ENCODE peak calls at places on chromosome 14, in four cellular contexts. H is HepG2, A is GM12878, O is SK-N-SH. N is an unnamed sample.

GRCh38 chr14:98926151-98926550 is 345.8 kb downstream of the BCL11B start:
- DNase-seq in H (no peak), O (no peak), A (no peak), N (no peak)

GRCh38 chr14:54606631-54607133 is 39.8 kb downstream of the SAMD4A start:
- DNase-seq in O (no peak), A (no peak), H (no peak), N (no peak)

GRCh38 chr14:68693926-68694325 is 98.9 kb downstream of the ZFP36L1 start:
- DNase-seq in A (no peak), O (no peak), H (no peak), N (no peak)

GRCh38 chr14:66380143-66380542 is 106.0 kb upstream of the CCDC196 start:
- DNase-seq in A (no peak), H (no peak), O (no peak), N (no peak)

GRCh38 chr14:92568621-92569479 is 55.3 kb downstream of the RIN3 start:
- DNase-seq in H (no peak), O (peak; percentile 32), A (peak; percentile 76), N (no peak)

GRCh38 chr14:96238676-96239075 is 17.3 kb upstream of the BDKRB1 start:
- DNase-seq in A (no peak), O (no peak), H (no peak), N (no peak)

GRCh38 chr14:76126066-76126465 is 25.7 kb upstream of the GPATCH2L start:
- DNase-seq in H (no peak), O (no peak), A (no peak), N (no peak)

GRCh38 chr14:36279306-36280244 is 40.9 kb downstream of the MBIP start:
- DNase-seq in H (no peak), O (no peak), A (no peak), N (no peak)

GRCh38 chr14:53109028-53109687 is 44.0 kb downstream of the DDHD1 start:
- DNase-seq in H (no peak), A (peak; percentile 82), O (no peak), N (no peak)

GRCh38 chr14:101116486-101117130 is 213.1 kb upstream of the RTL1 start:
- DNase-seq in A (no peak), H (no peak), O (no peak), N (no peak)

GRCh38 chr14:20611277-20611676 is 20.1 kb upstream of the RNASE12 start:
- DNase-seq in A (no peak), O (no peak), H (no peak), N (no peak)

GRCh38 chr14:20608383-20609095 is 17.4 kb upstream of the RNASE12 start:
- DNase-seq in A (no peak), O (no peak), H (no peak), N (no peak)

GRCh38 chr14:20612403-20612802 is 21.2 kb upstream of the RNASE12 start:
- DNase-seq in H (no peak), A (no peak), O (no peak), N (no peak)

GRCh38 chr14:20609215-20610001 is 18.2 kb upstream of the RNASE12 start:
- DNase-seq in H (peak; percentile 96), A (peak; percentile 89), O (peak; percentile 75), N (no peak)

DNA sequence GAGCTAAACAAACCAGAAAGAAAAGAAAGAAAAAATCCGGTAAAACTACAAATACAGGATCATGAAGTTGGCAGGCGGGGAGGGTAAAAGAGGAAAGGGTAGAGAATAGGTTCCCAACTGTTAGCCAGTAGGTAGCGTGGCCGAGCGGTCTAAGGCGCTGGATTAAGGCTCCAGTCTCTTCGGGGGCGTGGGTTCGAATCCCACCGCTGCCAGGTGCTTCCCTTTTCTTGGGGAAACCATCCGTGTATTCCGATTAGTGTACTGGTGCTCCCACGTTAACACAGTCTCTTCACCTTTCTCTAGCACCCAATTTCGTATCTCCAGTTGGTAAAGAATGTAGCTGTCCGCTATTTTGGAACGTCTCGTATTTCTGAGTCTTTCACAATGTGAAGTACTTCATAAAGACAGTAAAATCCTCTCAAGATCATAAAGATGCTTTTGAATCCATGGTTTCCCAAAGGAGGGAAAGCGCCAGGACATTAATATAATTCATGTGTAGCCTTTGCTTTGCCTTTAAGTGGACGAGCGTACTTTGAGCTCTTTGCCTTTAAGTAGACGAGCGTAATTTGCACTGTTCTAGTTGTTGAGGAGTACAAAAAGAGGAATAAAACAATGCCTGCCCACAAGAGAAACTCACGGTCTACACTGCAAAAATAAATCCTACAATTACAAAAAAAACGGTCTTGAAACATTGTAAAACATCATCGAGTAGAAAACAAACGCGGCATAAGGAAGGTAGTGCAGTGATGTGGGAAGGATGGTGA is 19.0 kb upstream of the RNASE12 start:
- DNase-seq in A (no peak), O (peak; percentile 66), H (peak; percentile 81), N (no peak)
- TF ChIP-seq TCF12 in A (no peak), O (peak; percentile 13), H (no peak), N (no peak)

GRCh38 chr14:57609313-57609712 is 115.7 kb upstream of the CCDC198 start:
- DNase-seq in H (no peak), O (no peak), A (no peak), N (no peak)

GRCh38 chr14:57611555-57612075 is 118.0 kb upstream of the CCDC198 start:
- DNase-seq in A (no peak), H (no peak), O (no peak), N (no peak)

GRCh38 chr14:57610631-57611030 is 117.0 kb upstream of the CCDC198 start:
- DNase-seq in A (no peak), H (no peak), O (no peak), N (no peak)
- TF ChIP-seq TCF12 in A (no peak), H (no peak), O (no peak), N (no peak)

GRCh38 chr14:61174395-61175386 is 106.4 kb downstream of the TMEM30B start:
- DNase-seq in O (no peak), H (no peak), A (no peak), N (no peak)
- TF ChIP-seq TCF12 in O (peak; percentile 14), H (no peak), A (no peak), N (no peak)

DNA sequence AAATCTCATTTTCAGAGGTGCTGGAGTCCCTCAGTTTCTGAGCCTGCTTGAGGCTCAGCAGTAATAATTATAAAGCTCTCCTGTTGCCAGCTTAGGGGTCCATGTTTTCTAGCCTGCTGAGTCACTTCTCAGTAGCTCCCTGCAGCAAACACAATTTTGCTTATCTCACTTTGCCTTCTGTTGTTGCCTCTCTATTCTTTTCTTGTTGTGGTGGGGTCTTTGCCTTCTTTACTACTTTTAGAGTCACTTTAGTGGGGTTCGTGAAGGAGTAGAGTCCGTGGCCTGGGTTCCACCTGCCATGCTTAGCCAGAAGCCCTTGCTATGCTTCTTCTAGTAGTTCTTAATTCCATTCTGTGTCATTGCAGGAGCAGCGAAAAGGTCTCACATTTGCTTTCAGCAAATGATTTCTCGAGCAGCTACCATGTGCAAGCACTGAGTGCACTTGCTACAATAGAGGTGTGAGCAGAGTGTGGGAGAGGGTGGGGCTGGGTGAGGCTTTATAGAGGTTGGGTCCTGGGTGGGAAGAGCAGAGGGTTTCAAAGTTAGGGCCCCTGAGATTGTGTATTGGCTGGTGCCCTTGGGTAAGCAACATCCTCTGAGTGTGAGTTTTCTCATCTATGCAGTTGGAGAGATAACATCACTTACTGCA is 114.3 kb downstream of the ADCK1 start:
- DNase-seq in O (no peak), H (no peak), A (no peak), N (no peak)
- TF ChIP-seq TCF12 in O (no peak), H (no peak), A (no peak), N (no peak)

GRCh38 chr14:104390941-104391901 is 188.3 kb upstream of the C14orf180 start:
- DNase-seq in O (no peak), H (no peak), A (no peak), N (no peak)

GRCh38 chr14:104390221-104390931 is 189.2 kb upstream of the C14orf180 start:
- DNase-seq in O (no peak), H (no peak), A (no peak), N (no peak)

GRCh38 chr14:104388631-104389325 is 190.8 kb upstream of the C14orf180 start:
- DNase-seq in A (no peak), O (peak; percentile 36), H (no peak), N (no peak)

GRCh38 chr14:104388011-104388521 is 191.5 kb upstream of the C14orf180 start:
- DNase-seq in O (no peak), A (no peak), H (no peak), N (no peak)

GRCh38 chr14:104389326-104390220 is 190.0 kb upstream of the C14orf180 start:
- DNase-seq in H (no peak), O (peak; percentile 38), A (no peak), N (no peak)
- TF ChIP-seq TCF12 in H (no peak), O (no peak), A (no peak), N (no peak)

N was measured in H1.